ENCODE peak calls at places on chromosome 19, in six cellular contexts. Z is uterus, B is lower leg skin, G is neural progenitor cell, S is GM06990, O is Peyer's patch. V is an unnamed sample.

GRCh38 chr19:49400034-49400433 is 12.0 kb downstream of the KASH5 start:
- DNase-seq in Z (no peak), B (no peak), G (no peak), S (no peak), O (no peak), V (no peak)

GRCh38 chr19:33403973-33404304 is 30.4 kb downstream of the CEBPG start:
- DNase-seq in Z (peak; percentile 11), B (no peak), G (no peak), S (no peak), O (no peak), V (no peak)

GRCh38 chr19:3827306-3827705 is 41.1 kb upstream of the MATK start:
- DNase-seq in Z (no peak), B (no peak), G (no peak), S (no peak), O (no peak), V (no peak)

GRCh38 chr19:39124136-39124764 is 1.3 kb upstream of the PAK4 start:
- DNase-seq in Z (no peak), B (no peak), G (no peak), S (no peak), O (no peak), V (no peak)

GRCh38 chr19:22620912-22621311 is 13.2 kb upstream of the ZNF492 start:
- DNase-seq in Z (no peak), B (peak; percentile 34), G (no peak), S (no peak), O (no peak), V (peak; percentile 1)

GRCh38 chr19:58555920-58556632 is 1.2 kb upstream of the CHMP2A start:
- DNase-seq in Z (no peak), B (peak; percentile 86), G (no peak), S (no peak), O (no peak), V (no peak)

GRCh38 chr19:55069137-55069858 is 6.3 kb upstream of the RDH13 start:
- DNase-seq in Z (no peak), B (no peak), G (peak; percentile 61), S (no peak), O (peak; percentile 76), V (no peak)

GRCh38 chr19:3225677-3226093 is 1.2 kb downstream of the CELF5 start:
- DNase-seq in Z (no peak), B (no peak), G (no peak), S (no peak), O (no peak), V (no peak)

GRCh38 chr19:43682824-43683661 is 13.1 kb upstream of the PLAUR start:
- DNase-seq in Z (no peak), B (no peak), G (no peak), S (no peak), O (no peak), V (no peak)

GRCh38 chr19:17391371-17392151 is 2.4 kb downstream of the CCDC194 start:
- DNase-seq in Z (no peak), B (no peak), G (peak; percentile 31), S (no peak), O (no peak), V (no peak)

GRCh38 chr19:51124216-51124615 is 490 bp upstream of the SIGLEC9 start:
- DNase-seq in Z (no peak), B (no peak), G (no peak), S (no peak), O (no peak), V (no peak)

GRCh38 chr19:51124729-51125128 is at the start of gene SIGLEC9:
- DNase-seq in Z (no peak), B (no peak), G (no peak), S (no peak), O (peak; percentile 54), V (peak; percentile 69)

GRCh38 chr19:51123381-51124186 is 1.1 kb upstream of the SIGLEC9 start:
- DNase-seq in Z (no peak), B (no peak), G (no peak), S (no peak), O (peak; percentile 60), V (no peak)

GRCh38 chr19:51121257-51121656 is 3.4 kb upstream of the SIGLEC9 start:
- DNase-seq in Z (no peak), B (no peak), G (no peak), S (no peak), O (no peak), V (no peak)

GRCh38 chr19:51122112-51122981 is 2.4 kb upstream of the SIGLEC9 start:
- DNase-seq in Z (no peak), B (no peak), G (no peak), S (no peak), O (no peak), V (no peak)
- H3K4me3 ChIP-seq in Z (no peak overlapping the region), B (no peak overlapping the region), G (no peak overlapping the region), S (no peak overlapping the region), O (no peak overlapping the region), V (no peak overlapping the region)

DNA sequence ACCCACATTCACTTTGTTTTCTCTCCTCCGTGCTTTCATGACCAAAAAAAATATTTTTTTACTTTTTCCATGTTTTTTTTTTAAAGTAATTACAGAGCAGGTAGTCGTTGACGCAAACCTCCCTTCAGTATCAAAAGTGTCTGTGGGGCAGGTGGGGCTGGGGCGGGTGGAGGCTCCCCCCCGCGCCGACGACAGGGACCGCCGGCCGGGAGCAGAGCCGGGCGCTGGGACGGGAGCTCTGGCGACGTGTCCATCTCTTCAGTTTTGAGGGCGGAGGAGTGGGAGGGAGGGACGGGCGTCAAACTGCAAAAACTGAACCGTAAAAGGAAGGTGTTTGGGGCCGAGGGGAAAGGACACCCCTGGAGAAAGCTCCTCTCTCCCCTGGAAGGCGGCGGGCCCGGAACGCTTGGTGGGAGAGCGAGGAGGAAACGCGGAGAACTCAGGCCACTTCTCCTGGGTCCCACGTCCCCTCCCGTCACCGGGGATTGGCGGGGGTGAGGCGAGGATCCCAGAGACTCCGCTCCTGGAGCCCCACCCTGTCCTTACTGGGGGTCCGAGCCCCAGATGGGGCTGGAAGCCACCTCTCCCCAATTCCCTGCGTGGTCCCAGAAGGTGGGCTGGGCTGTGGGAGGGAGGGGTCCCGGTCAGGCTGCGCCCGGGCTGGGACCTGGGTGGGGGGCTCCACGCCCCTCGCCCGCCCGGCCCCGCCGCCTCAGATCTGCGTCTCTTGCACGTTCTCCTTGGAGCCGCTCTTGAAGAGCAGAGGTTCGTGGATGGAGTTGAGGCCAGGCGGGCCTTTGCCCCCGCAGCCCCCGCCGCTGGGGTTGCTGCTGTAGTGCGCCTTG is 3.4 kb upstream of the ASPDH start:
- DNase-seq in Z (no peak), B (no peak), G (no peak), S (no peak), O (no peak), V (no peak)
- H3K4me3 ChIP-seq in Z (no peak overlapping the region), B (no peak overlapping the region), G (no peak overlapping the region), S (no peak overlapping the region), O (no peak overlapping the region), V (no peak overlapping the region)

DNA sequence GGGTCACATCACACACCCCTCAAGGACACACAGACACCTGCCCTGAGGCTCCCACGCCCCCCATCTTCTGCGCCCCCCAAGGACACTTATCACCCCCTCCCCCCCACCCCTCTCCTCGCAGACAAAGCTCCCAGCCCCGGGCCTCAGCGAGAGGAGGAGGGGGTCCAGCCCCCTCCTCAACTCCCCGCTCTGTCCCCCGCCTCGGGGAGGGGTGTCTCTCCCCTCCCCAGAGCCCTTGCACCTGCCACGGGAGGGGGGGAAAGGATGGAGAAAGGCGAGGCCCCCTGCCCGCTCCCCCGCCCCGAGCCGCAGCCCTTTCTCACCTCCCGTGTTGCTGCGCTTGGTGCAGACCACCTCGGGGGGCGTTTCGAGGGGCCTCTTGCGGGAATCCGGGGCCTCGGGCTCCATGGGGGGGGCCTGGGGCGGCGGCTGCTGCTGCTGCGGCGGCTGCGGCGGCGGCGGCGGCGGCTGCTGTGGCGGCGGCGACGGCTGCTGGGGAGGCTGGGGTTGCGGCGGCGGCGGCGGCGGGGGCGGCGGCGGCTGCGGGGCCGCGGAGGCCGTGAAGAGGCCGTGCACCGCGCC is 630 bp downstream of the NOVA2 start:
- DNase-seq in Z (no peak), B (no peak), G (peak; percentile 68), S (no peak), O (no peak), V (no peak)
- H3K4me3 ChIP-seq in Z (peak overlapping the region; percentile 20), B (no peak overlapping the region), G (peak overlapping the region; percentile 77), S (no peak overlapping the region), O (peak overlapping the region; percentile 36), V (peak overlapping the region; percentile 7)

GRCh38 chr19:53594811-53595509 is 36.8 kb upstream of the DPRX start:
- DNase-seq in Z (no peak), B (no peak), G (peak; percentile 34), S (no peak), O (no peak), V (no peak)
- H3K4me3 ChIP-seq in Z (no peak overlapping the region), B (no peak overlapping the region), G (no peak overlapping the region), S (no peak overlapping the region), O (no peak overlapping the region), V (no peak overlapping the region)

DNA sequence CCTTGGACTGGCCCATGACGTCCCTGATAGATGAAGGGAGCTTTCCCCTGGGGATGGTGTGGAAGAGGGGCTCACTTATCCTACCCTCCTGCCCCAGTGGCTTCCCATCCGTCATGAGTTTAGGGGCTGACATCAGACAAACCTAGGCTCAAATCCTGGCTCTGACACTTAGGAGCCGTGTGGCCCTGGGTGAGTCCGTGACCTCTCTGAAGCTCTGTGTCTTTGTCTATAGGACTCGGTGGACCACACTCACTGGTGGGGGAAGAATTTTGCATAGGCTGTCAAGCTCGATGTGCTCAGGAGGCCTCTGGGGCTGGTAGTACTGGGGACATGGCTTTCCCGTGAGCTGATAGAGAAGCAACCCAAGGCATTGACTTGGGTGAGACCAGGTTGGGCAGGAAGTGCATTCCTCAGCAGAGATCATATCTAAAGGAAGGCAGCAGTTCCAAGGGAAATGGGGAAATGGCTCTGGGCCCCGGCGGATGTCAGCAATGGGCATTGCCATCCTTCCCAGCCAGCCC is 17.4 kb upstream of the AP1M2 start:
- DNase-seq in Z (no peak), B (peak; percentile 84), G (no peak), S (peak; percentile 49), O (peak; percentile 75), V (no peak)
- H3K4me3 ChIP-seq in Z (no peak overlapping the region), B (no peak overlapping the region), G (no peak overlapping the region), S (peak overlapping the region; percentile 99), O (peak overlapping the region; percentile 95), V (peak overlapping the region; percentile 90)

DNA sequence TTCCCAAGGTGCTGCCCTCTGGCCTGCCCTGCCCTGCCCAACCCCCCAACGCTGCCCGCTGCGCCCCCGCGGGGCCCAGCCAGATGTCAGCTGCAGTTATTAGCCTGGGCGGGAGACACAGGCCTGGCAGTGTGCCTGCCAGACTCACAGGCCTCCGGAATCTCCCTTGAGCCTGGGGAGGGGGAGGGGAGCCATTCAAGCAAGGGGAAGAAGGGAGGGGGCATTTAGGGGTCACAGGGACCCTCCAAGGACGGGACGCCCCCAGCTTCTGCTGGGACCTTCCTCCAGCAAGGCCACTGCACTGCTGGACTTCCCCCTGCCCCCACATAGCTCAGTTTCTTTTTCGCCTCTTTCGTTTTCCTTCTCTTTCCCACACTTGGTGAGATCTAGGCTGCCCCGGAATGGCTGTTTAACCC is 2.6 kb upstream of the JUNB start:
- DNase-seq in Z (peak; percentile 79), B (peak; percentile 94), G (peak; percentile 70), S (peak; percentile 85), O (peak; percentile 90), V (peak; percentile 88)
- H3K4me3 ChIP-seq in Z (peak overlapping the region; percentile 84), B (no peak overlapping the region), G (peak overlapping the region; percentile 61), S (peak overlapping the region; percentile 62), O (peak overlapping the region; percentile 86), V (peak overlapping the region; percentile 48)

V was measured in right lobe of liver.